ENCODE peak calls at places on chromosomes 12 and 14, in nine cellular contexts. N is tibial nerve, C is gastrocnemius medialis, D is cardiac muscle cell, V is neural progenitor cell, K is heart right ventricle, O is GM23248, A is ovary, F is iPS DF 6.9. S is an unnamed sample. For H3K4me1, the result is how much of the 10 kb centered on the place peaks cover.

GRCh38 chr14:91284146-91284790 is 39.8 kb upstream of the GPR68 start:
- DNase-seq in N (no peak), C (no peak), D (peak), V (no peak), K (no peak), O (peak), A (no peak), F (no peak), S (peak)

GRCh38 chr12:84732941-84733340 is 179.7 kb downstream of the SLC6A15 start:
- DNase-seq in N (no peak), C (no peak), D (no peak), V (no peak), K (no peak), O (no peak), A (no peak), F (no peak), S (no peak)

GRCh38 chr12:58416211-58416610 is 474.8 kb downstream of the ATP23 start:
- DNase-seq in N (no peak), C (no peak), D (peak), V (no peak), K (no peak), O (peak), A (no peak), F (no peak), S (no peak)

GRCh38 chr12:19945559-19946485 is 422.5 kb upstream of the PDE3A start:
- DNase-seq in N (no peak), C (no peak), D (peak), V (no peak), K (no peak), O (peak), A (no peak), F (no peak), S (no peak)

GRCh38 chr14:34110531-34110930 is 159.7 kb upstream of the EGLN3 start:
- DNase-seq in N (no peak), C (no peak), D (no peak), V (no peak), K (no peak), O (no peak), A (no peak), F (no peak), S (no peak)

GRCh38 chr12:263574-263973 is 938 bp upstream of the SLC6A13 start:
- DNase-seq in N (no peak), C (no peak), D (no peak), V (no peak), K (no peak), O (peak), A (no peak), F (no peak), S (no peak)

GRCh38 chr12:104656921-104657320 is 200.2 kb downstream of the CHST11 start:
- DNase-seq in N (no peak), C (peak), D (peak), V (no peak), K (no peak), O (peak), A (no peak), F (no peak), S (no peak)

GRCh38 chr14:23727566-23728335 is 91.6 kb downstream of the DHRS2 start:
- DNase-seq in N (no peak), C (no peak), D (peak), V (peak), K (no peak), O (peak), A (no peak), F (peak), S (no peak)

GRCh38 chr12:124270671-124271070 is 24.2 kb upstream of the RFLNA start:
- DNase-seq in N (no peak), C (no peak), D (no peak), V (no peak), K (no peak), O (no peak), A (no peak), F (no peak), S (no peak)
- H3K4me1 ChIP-seq in N (under half), C (under half), D (under half), V (under half), K (under half), O (under half), A (under half), F (under half), S (under half)

GRCh38 chr12:107327783-107328182 is 234.4 kb upstream of the CRY1 start:
- DNase-seq in N (no peak), C (no peak), D (no peak), V (no peak), K (no peak), O (no peak), A (no peak), F (no peak), S (no peak)

GRCh38 chr12:107326237-107326636 is 232.9 kb upstream of the CRY1 start:
- DNase-seq in N (no peak), C (no peak), D (no peak), V (no peak), K (no peak), O (no peak), A (no peak), F (no peak), S (no peak)

GRCh38 chr12:107322063-107322462 is 228.7 kb upstream of the CRY1 start:
- DNase-seq in N (no peak), C (no peak), D (no peak), V (no peak), K (no peak), O (no peak), A (no peak), F (no peak), S (no peak)

GRCh38 chr12:107328442-107329133 is 235.2 kb upstream of the CRY1 start:
- DNase-seq in N (no peak), C (no peak), D (peak), V (peak), K (no peak), O (no peak), A (no peak), F (no peak), S (no peak)

DNA sequence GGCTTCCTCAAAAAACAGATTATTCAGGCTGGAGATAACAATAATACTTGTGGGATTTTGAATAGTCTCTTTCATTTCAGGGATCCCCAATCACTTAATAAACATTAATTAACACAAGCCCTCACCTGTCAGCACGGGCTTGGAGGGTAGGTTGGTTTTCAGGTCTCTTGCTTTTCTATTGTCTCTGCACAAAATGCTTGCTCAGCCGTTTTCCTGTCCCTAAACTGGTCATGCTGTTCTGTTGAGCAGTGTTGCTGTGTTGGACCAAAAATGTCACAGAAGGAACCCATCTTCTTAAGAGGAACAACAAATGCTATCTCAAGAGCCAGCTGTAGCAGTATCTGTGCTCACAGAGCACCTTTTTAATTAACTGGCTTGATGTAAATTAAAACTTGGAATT is 231.7 kb upstream of the CRY1 start:
- DNase-seq in N (no peak), C (no peak), D (no peak), V (no peak), K (no peak), O (no peak), A (no peak), F (no peak), S (no peak)
- H3K4me1 ChIP-seq in N (under half), C (under half), D (under half), V (under half), K (under half), O (under half), A (under half), F (under half), S (under half)

GRCh38 chr12:47758584-47758833 is 171 bp downstream of the RAPGEF3 start:
- DNase-seq in N (no peak), C (no peak), D (no peak), V (no peak), K (no peak), O (no peak), A (no peak), F (no peak), S (no peak)
- H3K4me1 ChIP-seq in N (under half), C (under half), D (under half), V (under half), K (under half), O (under half), A (under half), F (under half), S (half or more)

GRCh38 chr12:1528791-1529190 is 65.6 kb downstream of the FBXL14 start:
- DNase-seq in N (no peak), C (no peak), D (no peak), V (no peak), K (no peak), O (no peak), A (no peak), F (no peak), S (no peak)
- H3K4me1 ChIP-seq in N (under half), C (under half), D (half or more), V (under half), K (under half), O (under half), A (under half), F (under half), S (under half)

GRCh38 chr12:117387832-117388231 is 26.4 kb upstream of the NOS1 start:
- DNase-seq in N (no peak), C (peak), D (no peak), V (no peak), K (no peak), O (no peak), A (no peak), F (no peak), S (no peak)
- H3K4me1 ChIP-seq in N (under half), C (under half), D (under half), V (under half), K (under half), O (under half), A (under half), F (under half), S (under half)